ENCODE peak calls at places on chromosomes 2 and 18, in five cellular contexts. One of them, this sample, is unnamed.

GRCh38 chr2:78115291-78115690 is 593.1 kb upstream of the LRRTM4 start:
- DNase-seq in HepG2: no peak
- DNase-seq in GM23338: no peak
- DNase-seq in Panc1: no peak
- DNase-seq in prostate gland: no peak
- DNase-seq in this sample: no peak

GRCh38 chr2:105398522-105399206 is at the start of gene FHL2:
- DNase-seq in Panc1: no peak
- DNase-seq in HepG2: peak; percentile 64
- DNase-seq in prostate gland: peak; percentile 74
- DNase-seq in GM23338: peak; percentile 92
- DNase-seq in this sample: peak; percentile 78

GRCh38 chr2:145987797-145988196 is 1467.9 kb upstream of the ZEB2 start:
- DNase-seq in Panc1: no peak
- DNase-seq in HepG2: no peak
- DNase-seq in prostate gland: no peak
- DNase-seq in GM23338: no peak
- DNase-seq in this sample: no peak

GRCh38 chr2:111667542-111668273 is 216.3 kb downstream of the ANAPC1 start:
- DNase-seq in prostate gland: no peak
- DNase-seq in GM23338: peak; percentile 24
- DNase-seq in HepG2: peak; percentile 64
- DNase-seq in Panc1: peak; percentile 30
- DNase-seq in this sample: no peak

GRCh38 chr2:145715601-145716000 is 1195.7 kb upstream of the ZEB2 start:
- DNase-seq in Panc1: no peak
- DNase-seq in prostate gland: no peak
- DNase-seq in GM23338: no peak
- DNase-seq in HepG2: no peak
- DNase-seq in this sample: no peak

GRCh38 chr2:11237122-11237521 is 81.9 kb downstream of the SLC66A3 start:
- DNase-seq in prostate gland: no peak
- DNase-seq in HepG2: no peak
- DNase-seq in Panc1: no peak
- DNase-seq in GM23338: no peak
- DNase-seq in this sample: no peak

GRCh38 chr2:226898121-226898520 is 62.3 kb downstream of the RHBDD1 start:
- DNase-seq in GM23338: no peak
- DNase-seq in Panc1: no peak
- DNase-seq in prostate gland: no peak
- DNase-seq in HepG2: no peak
- DNase-seq in this sample: no peak

GRCh38 chr18:48894799-48895346 is 55.9 kb downstream of the SMAD7 start:
- DNase-seq in GM23338: no peak
- DNase-seq in prostate gland: no peak
- DNase-seq in HepG2: no peak
- DNase-seq in Panc1: no peak
- DNase-seq in this sample: no peak

GRCh38 chr18:41948544-41949110 is 6.4 kb upstream of the PIK3C3 start:
- DNase-seq in prostate gland: no peak
- DNase-seq in GM23338: no peak
- DNase-seq in HepG2: no peak
- DNase-seq in Panc1: no peak
- DNase-seq in this sample: no peak

GRCh38 chr2:36701391-36701795 is 4.9 kb downstream of the VIT start:
- DNase-seq in GM23338: peak; percentile 69
- DNase-seq in Panc1: no peak
- DNase-seq in prostate gland: peak; percentile 63
- DNase-seq in HepG2: no peak
- DNase-seq in this sample: no peak

GRCh38 chr2:36696533-36696932 is at the start of gene VIT:
- DNase-seq in Panc1: no peak
- DNase-seq in HepG2: no peak
- DNase-seq in GM23338: no peak
- DNase-seq in prostate gland: no peak
- DNase-seq in this sample: no peak

GRCh38 chr2:36700311-36700710 is 3.8 kb downstream of the VIT start:
- DNase-seq in GM23338: no peak
- DNase-seq in HepG2: no peak
- DNase-seq in Panc1: no peak
- DNase-seq in prostate gland: no peak
- DNase-seq in this sample: no peak

GRCh38 chr2:36697424-36698066 is 1.0 kb downstream of the VIT start:
- DNase-seq in Panc1: no peak
- DNase-seq in HepG2: no peak
- DNase-seq in prostate gland: no peak
- DNase-seq in GM23338: no peak
- DNase-seq in this sample: no peak

DNA sequence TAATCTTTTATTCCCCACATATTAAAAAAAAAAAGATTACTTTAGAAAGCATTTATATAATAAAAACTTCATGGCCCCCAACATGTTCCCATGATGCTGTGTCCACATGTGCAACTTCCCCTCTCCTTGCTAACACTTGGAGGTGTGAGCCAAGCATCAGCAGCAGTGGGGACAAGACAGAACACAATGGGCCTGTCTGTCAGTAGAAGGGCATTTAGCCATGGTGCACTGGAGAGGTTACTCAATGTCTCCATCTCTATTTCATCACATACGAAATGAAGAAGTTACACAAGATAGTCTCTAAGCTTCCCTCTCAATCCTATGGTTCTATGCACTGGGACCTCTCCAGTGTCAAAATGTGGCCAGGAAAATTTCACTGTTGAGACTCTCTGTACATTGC is 2.5 kb downstream of the VIT start:
- DNase-seq in Panc1: no peak
- DNase-seq in HepG2: no peak
- DNase-seq in prostate gland: no peak
- DNase-seq in GM23338: no peak
- DNase-seq in this sample: no peak
- TF ChIP-seq POLR2AphosphoS5 in Panc1: no peak
- TF ChIP-seq POLR2AphosphoS5 in HepG2: no peak
- TF ChIP-seq POLR2AphosphoS5 in prostate gland: no peak
- TF ChIP-seq POLR2AphosphoS5 in GM23338: no peak
- TF ChIP-seq POLR2AphosphoS5 in this sample: no peak

GRCh38 chr18:54806526-54806925 is 21.8 kb upstream of the RAB27B start:
- DNase-seq in HepG2: no peak
- DNase-seq in Panc1: no peak
- DNase-seq in GM23338: no peak
- DNase-seq in prostate gland: no peak
- DNase-seq in this sample: no peak

GRCh38 chr18:54805571-54806334 is 22.5 kb upstream of the RAB27B start:
- DNase-seq in Panc1: no peak
- DNase-seq in HepG2: peak; percentile 2
- DNase-seq in prostate gland: no peak
- DNase-seq in GM23338: no peak
- DNase-seq in this sample: no peak

GRCh38 chr18:54802178-54802577 is 26.1 kb upstream of the RAB27B start:
- DNase-seq in Panc1: no peak
- DNase-seq in prostate gland: no peak
- DNase-seq in HepG2: peak; percentile 3
- DNase-seq in GM23338: no peak
- DNase-seq in this sample: no peak

GRCh38 chr18:54802686-54803395 is 25.4 kb upstream of the RAB27B start:
- DNase-seq in prostate gland: no peak
- DNase-seq in GM23338: no peak
- DNase-seq in Panc1: no peak
- DNase-seq in HepG2: no peak
- DNase-seq in this sample: no peak

DNA sequence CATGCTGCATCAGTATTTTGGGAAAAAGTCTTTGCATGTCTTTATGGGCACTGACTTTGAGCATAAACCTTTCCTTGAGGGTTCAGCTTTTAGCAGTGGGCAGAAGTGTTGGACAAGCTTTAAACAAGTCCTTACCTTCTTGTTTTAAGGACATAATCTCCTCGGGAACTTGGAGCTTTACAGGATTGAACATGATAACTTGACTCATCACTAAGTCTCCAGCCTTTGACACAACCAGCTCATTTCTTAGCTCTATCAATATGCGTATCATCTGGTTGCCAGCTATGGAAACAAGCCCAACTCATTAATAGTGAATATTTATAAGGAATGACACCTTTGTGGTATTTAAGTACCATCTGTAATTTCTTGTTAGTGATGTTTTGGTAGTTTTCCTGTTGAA is 21.0 kb upstream of the RAB27B start:
- DNase-seq in HepG2: no peak
- DNase-seq in Panc1: no peak
- DNase-seq in prostate gland: no peak
- DNase-seq in GM23338: no peak
- DNase-seq in this sample: no peak
- TF ChIP-seq POLR2AphosphoS5 in HepG2: no peak
- TF ChIP-seq POLR2AphosphoS5 in Panc1: no peak
- TF ChIP-seq POLR2AphosphoS5 in prostate gland: no peak
- TF ChIP-seq POLR2AphosphoS5 in GM23338: no peak
- TF ChIP-seq POLR2AphosphoS5 in this sample: no peak

GRCh38 chr2:240136013-240136670 is at the start of gene COPS9:
- DNase-seq in GM23338: peak; percentile 90
- DNase-seq in Panc1: no peak
- DNase-seq in HepG2: peak; percentile 76
- DNase-seq in prostate gland: peak; percentile 77
- DNase-seq in this sample: peak; percentile 88
- TF ChIP-seq POLR2AphosphoS5 in GM23338: peak; percentile 84
- TF ChIP-seq POLR2AphosphoS5 in Panc1: peak; percentile 84
- TF ChIP-seq POLR2AphosphoS5 in HepG2: peak; percentile 79
- TF ChIP-seq POLR2AphosphoS5 in prostate gland: peak; percentile 64
- TF ChIP-seq POLR2AphosphoS5 in this sample: peak; percentile 80

DNA sequence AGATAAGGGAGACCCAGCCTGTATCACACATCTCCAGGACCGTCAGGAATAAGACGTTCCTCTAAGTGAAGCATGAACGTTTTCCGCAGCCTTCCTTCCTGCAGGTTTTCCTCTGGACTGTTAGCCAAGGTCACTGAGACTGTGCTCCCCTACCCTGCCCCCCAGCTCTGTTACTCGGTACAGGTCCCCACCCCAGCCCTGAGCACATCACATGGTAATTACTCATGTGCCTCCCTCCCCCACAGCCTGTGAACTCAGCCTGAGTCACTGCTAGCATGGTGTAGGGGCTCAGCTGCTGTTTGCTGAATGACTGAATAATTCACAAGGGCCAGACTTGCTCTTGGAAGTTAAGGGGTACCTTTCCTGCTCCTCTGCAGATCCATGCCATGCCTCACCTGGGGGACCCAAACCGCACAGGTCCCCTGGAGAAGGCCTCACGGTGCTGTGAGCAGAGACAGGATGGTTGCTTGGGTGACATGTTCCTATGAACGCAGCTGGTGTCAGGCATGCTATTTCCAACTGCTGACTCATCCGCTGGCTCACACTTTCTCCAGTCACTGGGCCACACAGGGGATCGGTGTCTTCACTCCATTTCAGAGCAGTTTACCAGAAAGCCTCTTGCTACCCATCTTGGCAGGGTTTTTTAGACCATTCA is 88.2 kb downstream of the PLB1 start:
- DNase-seq in Panc1: peak; percentile 99
- DNase-seq in GM23338: no peak
- DNase-seq in HepG2: peak; percentile 74
- DNase-seq in prostate gland: no peak
- DNase-seq in this sample: peak; percentile 50
- TF ChIP-seq POLR2AphosphoS5 in Panc1: peak; percentile 41
- TF ChIP-seq POLR2AphosphoS5 in GM23338: no peak
- TF ChIP-seq POLR2AphosphoS5 in HepG2: no peak
- TF ChIP-seq POLR2AphosphoS5 in prostate gland: peak; percentile 8
- TF ChIP-seq POLR2AphosphoS5 in this sample: no peak

GRCh38 chr2:241142063-241142462 is 7.2 kb downstream of the PASK start:
- DNase-seq in GM23338: no peak
- DNase-seq in HepG2: no peak
- DNase-seq in prostate gland: no peak
- DNase-seq in Panc1: no peak
- DNase-seq in this sample: no peak
- TF ChIP-seq POLR2AphosphoS5 in GM23338: no peak
- TF ChIP-seq POLR2AphosphoS5 in HepG2: no peak
- TF ChIP-seq POLR2AphosphoS5 in prostate gland: no peak
- TF ChIP-seq POLR2AphosphoS5 in Panc1: no peak
- TF ChIP-seq POLR2AphosphoS5 in this sample: no peak

DNA sequence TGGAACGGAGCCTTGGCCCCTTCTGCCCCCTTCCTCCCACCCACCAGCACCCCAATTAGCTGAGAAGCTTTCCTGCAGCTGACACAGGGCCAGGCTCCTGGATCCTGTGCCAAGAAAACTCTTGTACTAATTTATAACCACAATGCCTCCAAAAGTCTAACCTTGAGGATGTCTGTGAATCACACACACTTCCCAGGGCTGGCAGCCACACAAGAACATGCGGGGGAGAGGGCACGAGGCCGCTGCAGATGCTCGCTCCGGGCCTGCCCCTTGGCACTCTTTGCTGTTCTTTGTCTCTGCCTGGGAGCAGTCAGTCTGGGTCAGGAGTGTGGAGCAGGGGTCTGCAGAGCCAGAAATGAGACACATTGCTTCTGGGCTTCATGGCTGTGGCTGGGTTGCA is 62.7 kb upstream of the KIF5C start:
- DNase-seq in prostate gland: peak; percentile 10
- DNase-seq in Panc1: no peak
- DNase-seq in GM23338: no peak
- DNase-seq in HepG2: no peak
- DNase-seq in this sample: peak; percentile 41
- TF ChIP-seq POLR2AphosphoS5 in prostate gland: peak; percentile 30
- TF ChIP-seq POLR2AphosphoS5 in Panc1: no peak
- TF ChIP-seq POLR2AphosphoS5 in GM23338: no peak
- TF ChIP-seq POLR2AphosphoS5 in HepG2: no peak
- TF ChIP-seq POLR2AphosphoS5 in this sample: peak; percentile 15

DNA sequence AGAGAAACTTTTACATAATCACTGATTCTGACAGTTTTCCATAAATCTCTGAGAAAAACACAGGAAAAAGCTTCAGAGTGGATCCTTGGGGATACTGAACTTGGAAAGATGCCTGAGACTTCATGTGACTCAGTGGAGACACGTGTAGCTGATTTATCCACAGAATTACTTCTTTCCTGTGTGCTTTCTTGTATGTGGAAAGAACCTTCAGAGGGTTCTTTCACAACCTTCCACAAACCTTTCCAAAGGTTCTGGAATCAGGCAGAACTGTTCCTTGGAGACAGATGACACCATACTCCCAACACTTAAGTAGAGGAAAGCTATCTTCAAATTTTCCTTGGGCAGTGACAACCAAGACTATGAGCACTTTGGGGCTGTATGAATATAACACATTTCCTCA is 207.2 kb downstream of the RND3 start:
- DNase-seq in HepG2: no peak
- DNase-seq in prostate gland: no peak
- DNase-seq in GM23338: no peak
- DNase-seq in Panc1: no peak
- DNase-seq in this sample: no peak
- TF ChIP-seq POLR2AphosphoS5 in HepG2: no peak
- TF ChIP-seq POLR2AphosphoS5 in prostate gland: no peak
- TF ChIP-seq POLR2AphosphoS5 in GM23338: no peak
- TF ChIP-seq POLR2AphosphoS5 in Panc1: no peak
- TF ChIP-seq POLR2AphosphoS5 in this sample: peak; percentile 51